ENCODE peak calls at places on chromosomes 3 and 15, in seven cellular contexts. One of them, this sample, is unnamed.
A peak's percentile ranks its signal among the peaks of the same experiment; 100 is the strongest.

GRCh38 chr3:15953841-15954240 is 156.1 kb upstream of the ANKRD28 start:
- DNase-seq in psoas muscle: no peak
- DNase-seq in upper lobe of right lung: no peak
- DNase-seq in bronchial epithelial cell: peak; percentile 77
- DNase-seq in endothelial cell: no peak
- DNase-seq in activated CD8-positive, alpha-beta T cell treated with anti-CD3 and anti-CD28 coated beads for 36 hours: no peak
- DNase-seq in CD4-positive, alpha-beta T cell: no peak
- DNase-seq in this sample: peak; percentile 65

GRCh38 chr3:127690823-127691452 is 18.2 kb downstream of the ABTB1 start:
- DNase-seq in bronchial epithelial cell: peak; percentile 55
- DNase-seq in activated CD8-positive, alpha-beta T cell treated with anti-CD3 and anti-CD28 coated beads for 36 hours: peak; percentile 23
- DNase-seq in CD4-positive, alpha-beta T cell: no peak
- DNase-seq in upper lobe of right lung: peak; percentile 69
- DNase-seq in endothelial cell: peak; percentile 68
- DNase-seq in psoas muscle: peak; percentile 61
- DNase-seq in this sample: peak; percentile 69

GRCh38 chr3:59885907-59886400 is 836.1 kb upstream of the CFAP20DC start:
- DNase-seq in CD4-positive, alpha-beta T cell: no peak
- DNase-seq in activated CD8-positive, alpha-beta T cell treated with anti-CD3 and anti-CD28 coated beads for 36 hours: no peak
- DNase-seq in psoas muscle: no peak
- DNase-seq in endothelial cell: no peak
- DNase-seq in upper lobe of right lung: no peak
- DNase-seq in bronchial epithelial cell: no peak
- DNase-seq in this sample: no peak

GRCh38 chr15:77069521-77070121 is 1.3 kb downstream of the TSPAN3 start:
- DNase-seq in activated CD8-positive, alpha-beta T cell treated with anti-CD3 and anti-CD28 coated beads for 36 hours: no peak
- DNase-seq in CD4-positive, alpha-beta T cell: no peak
- DNase-seq in upper lobe of right lung: peak; percentile 68
- DNase-seq in psoas muscle: no peak
- DNase-seq in bronchial epithelial cell: peak; percentile 22
- DNase-seq in endothelial cell: no peak
- DNase-seq in this sample: peak; percentile 42

GRCh38 chr15:66789029-66790025 is 87.3 kb downstream of the SMAD6 start:
- DNase-seq in bronchial epithelial cell: peak; percentile 33
- DNase-seq in activated CD8-positive, alpha-beta T cell treated with anti-CD3 and anti-CD28 coated beads for 36 hours: peak; percentile 23
- DNase-seq in endothelial cell: no peak
- DNase-seq in upper lobe of right lung: peak; percentile 70
- DNase-seq in CD4-positive, alpha-beta T cell: no peak
- DNase-seq in psoas muscle: no peak
- DNase-seq in this sample: peak; percentile 45

GRCh38 chr3:49411550-49411967 is 217 bp downstream of the RHOA start:
- DNase-seq in bronchial epithelial cell: no peak
- DNase-seq in psoas muscle: peak; percentile 78
- DNase-seq in endothelial cell: peak; percentile 55
- DNase-seq in activated CD8-positive, alpha-beta T cell treated with anti-CD3 and anti-CD28 coated beads for 36 hours: peak; percentile 61
- DNase-seq in upper lobe of right lung: peak; percentile 89
- DNase-seq in CD4-positive, alpha-beta T cell: peak; percentile 52
- DNase-seq in this sample: no peak

GRCh38 chr3:141769171-141769894 is 6.1 kb downstream of the GRK7 start:
- DNase-seq in endothelial cell: no peak
- DNase-seq in activated CD8-positive, alpha-beta T cell treated with anti-CD3 and anti-CD28 coated beads for 36 hours: no peak
- DNase-seq in CD4-positive, alpha-beta T cell: no peak
- DNase-seq in psoas muscle: no peak
- DNase-seq in upper lobe of right lung: no peak
- DNase-seq in bronchial epithelial cell: peak; percentile 16
- DNase-seq in this sample: no peak

GRCh38 chr3:127286571-127287140 is 1.2 kb downstream of the PRR20G start:
- DNase-seq in endothelial cell: no peak
- DNase-seq in upper lobe of right lung: no peak
- DNase-seq in psoas muscle: no peak
- DNase-seq in activated CD8-positive, alpha-beta T cell treated with anti-CD3 and anti-CD28 coated beads for 36 hours: no peak
- DNase-seq in CD4-positive, alpha-beta T cell: no peak
- DNase-seq in bronchial epithelial cell: peak; percentile 67
- DNase-seq in this sample: peak; percentile 59

GRCh38 chr3:158991146-158991705 is 189.4 kb downstream of the MFSD1 start:
- DNase-seq in CD4-positive, alpha-beta T cell: no peak
- DNase-seq in activated CD8-positive, alpha-beta T cell treated with anti-CD3 and anti-CD28 coated beads for 36 hours: no peak
- DNase-seq in endothelial cell: no peak
- DNase-seq in upper lobe of right lung: peak; percentile 65
- DNase-seq in bronchial epithelial cell: peak; percentile 55
- DNase-seq in psoas muscle: no peak
- DNase-seq in this sample: peak; percentile 21

GRCh38 chr3:113111308-113111707 is 100.0 kb upstream of the BOC start:
- DNase-seq in psoas muscle: no peak
- DNase-seq in endothelial cell: no peak
- DNase-seq in activated CD8-positive, alpha-beta T cell treated with anti-CD3 and anti-CD28 coated beads for 36 hours: peak; percentile 45
- DNase-seq in bronchial epithelial cell: no peak
- DNase-seq in CD4-positive, alpha-beta T cell: no peak
- DNase-seq in upper lobe of right lung: no peak
- DNase-seq in this sample: no peak

GRCh38 chr3:142224482-142225072 is 808 bp downstream of the GK5 start:
- DNase-seq in activated CD8-positive, alpha-beta T cell treated with anti-CD3 and anti-CD28 coated beads for 36 hours: no peak
- DNase-seq in endothelial cell: no peak
- DNase-seq in upper lobe of right lung: no peak
- DNase-seq in CD4-positive, alpha-beta T cell: no peak
- DNase-seq in psoas muscle: no peak
- DNase-seq in bronchial epithelial cell: peak; percentile 18
- DNase-seq in this sample: no peak

GRCh38 chr3:175246234-175246633 is 387.1 kb downstream of the NAALADL2 start:
- DNase-seq in activated CD8-positive, alpha-beta T cell treated with anti-CD3 and anti-CD28 coated beads for 36 hours: no peak
- DNase-seq in CD4-positive, alpha-beta T cell: no peak
- DNase-seq in psoas muscle: no peak
- DNase-seq in bronchial epithelial cell: no peak
- DNase-seq in upper lobe of right lung: no peak
- DNase-seq in endothelial cell: no peak
- DNase-seq in this sample: no peak

GRCh38 chr3:65343736-65344135 is 655.9 kb upstream of the ADAMTS9 start:
- DNase-seq in psoas muscle: no peak
- DNase-seq in CD4-positive, alpha-beta T cell: no peak
- DNase-seq in upper lobe of right lung: no peak
- DNase-seq in activated CD8-positive, alpha-beta T cell treated with anti-CD3 and anti-CD28 coated beads for 36 hours: no peak
- DNase-seq in bronchial epithelial cell: no peak
- DNase-seq in endothelial cell: no peak
- DNase-seq in this sample: no peak

GRCh38 chr15:71532994-71533393 is 277.4 kb upstream of the NR2E3 start:
- DNase-seq in endothelial cell: peak; percentile 21
- DNase-seq in bronchial epithelial cell: peak; percentile 55
- DNase-seq in upper lobe of right lung: no peak
- DNase-seq in activated CD8-positive, alpha-beta T cell treated with anti-CD3 and anti-CD28 coated beads for 36 hours: no peak
- DNase-seq in CD4-positive, alpha-beta T cell: no peak
- DNase-seq in psoas muscle: no peak
- DNase-seq in this sample: peak; percentile 74

GRCh38 chr15:56815247-56815646 is 81.9 kb upstream of the ZNF280D start:
- DNase-seq in CD4-positive, alpha-beta T cell: no peak
- DNase-seq in activated CD8-positive, alpha-beta T cell treated with anti-CD3 and anti-CD28 coated beads for 36 hours: peak; percentile 6
- DNase-seq in bronchial epithelial cell: no peak
- DNase-seq in endothelial cell: no peak
- DNase-seq in psoas muscle: no peak
- DNase-seq in upper lobe of right lung: no peak
- DNase-seq in this sample: peak; percentile 73

GRCh38 chr3:136818191-136818850 is 605 bp upstream of the SLC35G2 start:
- DNase-seq in upper lobe of right lung: no peak
- DNase-seq in psoas muscle: no peak
- DNase-seq in endothelial cell: peak; percentile 4
- DNase-seq in activated CD8-positive, alpha-beta T cell treated with anti-CD3 and anti-CD28 coated beads for 36 hours: peak; percentile 89
- DNase-seq in bronchial epithelial cell: peak; percentile 85
- DNase-seq in CD4-positive, alpha-beta T cell: no peak
- DNase-seq in this sample: peak; percentile 91

DNA sequence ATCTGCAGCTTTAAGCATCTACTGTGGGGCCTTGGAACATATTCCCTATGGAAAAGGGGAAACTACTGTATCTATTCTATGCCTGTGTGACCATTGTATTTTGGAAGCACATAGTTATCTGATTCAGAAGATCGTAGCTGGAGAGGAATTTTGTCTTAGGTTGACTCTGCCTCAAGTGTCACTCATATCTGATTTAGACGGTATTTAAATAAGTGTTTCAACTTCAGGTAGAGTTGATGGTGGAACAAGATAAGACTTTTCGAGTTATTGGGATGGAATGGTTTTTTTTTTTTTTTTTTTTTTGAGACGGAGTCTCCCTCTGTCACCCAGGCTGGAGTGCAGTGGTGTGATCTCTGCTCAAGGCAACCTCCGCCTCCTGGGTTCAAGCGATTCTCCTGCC is 8.9 kb upstream of the DENND6A start:
- DNase-seq in bronchial epithelial cell: no peak
- DNase-seq in psoas muscle: no peak
- DNase-seq in upper lobe of right lung: no peak
- DNase-seq in endothelial cell: no peak
- DNase-seq in activated CD8-positive, alpha-beta T cell treated with anti-CD3 and anti-CD28 coated beads for 36 hours: no peak
- DNase-seq in CD4-positive, alpha-beta T cell: no peak
- DNase-seq in this sample: no peak
- TF ChIP-seq CTCF in bronchial epithelial cell: no peak
- TF ChIP-seq CTCF in psoas muscle: no peak
- TF ChIP-seq CTCF in upper lobe of right lung: no peak
- TF ChIP-seq CTCF in endothelial cell: no peak
- TF ChIP-seq CTCF in activated CD8-positive, alpha-beta T cell treated with anti-CD3 and anti-CD28 coated beads for 36 hours: no peak
- TF ChIP-seq CTCF in CD4-positive, alpha-beta T cell: no peak
- TF ChIP-seq CTCF in this sample: no peak

DNA sequence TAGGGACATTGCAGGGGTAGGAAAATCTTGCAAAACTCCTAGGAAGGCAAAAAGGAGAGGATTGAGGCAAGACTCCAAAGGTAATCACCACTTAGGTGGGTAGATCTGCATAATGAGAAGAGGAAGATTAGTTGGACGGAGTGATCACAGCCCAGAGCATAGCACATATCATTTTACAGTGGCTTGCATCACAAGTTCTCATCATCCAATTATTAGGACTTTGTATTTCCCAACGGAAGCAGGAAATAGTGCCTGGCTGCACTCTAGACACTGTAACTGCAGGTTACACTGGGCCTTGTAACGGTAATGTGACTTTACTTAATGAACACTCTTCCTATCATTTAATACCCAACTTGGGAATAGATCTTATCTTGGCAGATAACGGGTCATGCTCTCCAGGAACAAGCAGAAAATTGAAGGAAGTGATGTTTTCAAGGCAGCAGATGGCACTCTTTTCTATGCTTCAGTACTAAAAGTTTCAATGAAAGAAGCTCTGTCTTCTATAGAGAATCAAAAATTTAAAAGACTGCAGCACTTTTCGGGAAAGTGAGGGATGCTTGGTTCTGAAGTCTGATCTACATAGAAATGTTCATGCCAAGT is 101.9 kb upstream of the KCNMB2 start:
- DNase-seq in upper lobe of right lung: no peak
- DNase-seq in endothelial cell: no peak
- DNase-seq in bronchial epithelial cell: no peak
- DNase-seq in CD4-positive, alpha-beta T cell: no peak
- DNase-seq in psoas muscle: no peak
- DNase-seq in activated CD8-positive, alpha-beta T cell treated with anti-CD3 and anti-CD28 coated beads for 36 hours: no peak
- DNase-seq in this sample: peak; percentile 19
- TF ChIP-seq CTCF in upper lobe of right lung: no peak
- TF ChIP-seq CTCF in endothelial cell: no peak
- TF ChIP-seq CTCF in bronchial epithelial cell: peak; percentile 16
- TF ChIP-seq CTCF in CD4-positive, alpha-beta T cell: no peak
- TF ChIP-seq CTCF in psoas muscle: peak; percentile 3
- TF ChIP-seq CTCF in activated CD8-positive, alpha-beta T cell treated with anti-CD3 and anti-CD28 coated beads for 36 hours: no peak
- TF ChIP-seq CTCF in this sample: peak; percentile 9

GRCh38 chr15:48334260-48334659 is 3.0 kb downstream of the DUT start:
- DNase-seq in endothelial cell: no peak
- DNase-seq in CD4-positive, alpha-beta T cell: no peak
- DNase-seq in psoas muscle: no peak
- DNase-seq in activated CD8-positive, alpha-beta T cell treated with anti-CD3 and anti-CD28 coated beads for 36 hours: no peak
- DNase-seq in bronchial epithelial cell: no peak
- DNase-seq in upper lobe of right lung: no peak
- DNase-seq in this sample: peak; percentile 60
- TF ChIP-seq CTCF in endothelial cell: no peak
- TF ChIP-seq CTCF in CD4-positive, alpha-beta T cell: no peak
- TF ChIP-seq CTCF in psoas muscle: no peak
- TF ChIP-seq CTCF in activated CD8-positive, alpha-beta T cell treated with anti-CD3 and anti-CD28 coated beads for 36 hours: no peak
- TF ChIP-seq CTCF in bronchial epithelial cell: no peak
- TF ChIP-seq CTCF in upper lobe of right lung: no peak
- TF ChIP-seq CTCF in this sample: no peak

DNA sequence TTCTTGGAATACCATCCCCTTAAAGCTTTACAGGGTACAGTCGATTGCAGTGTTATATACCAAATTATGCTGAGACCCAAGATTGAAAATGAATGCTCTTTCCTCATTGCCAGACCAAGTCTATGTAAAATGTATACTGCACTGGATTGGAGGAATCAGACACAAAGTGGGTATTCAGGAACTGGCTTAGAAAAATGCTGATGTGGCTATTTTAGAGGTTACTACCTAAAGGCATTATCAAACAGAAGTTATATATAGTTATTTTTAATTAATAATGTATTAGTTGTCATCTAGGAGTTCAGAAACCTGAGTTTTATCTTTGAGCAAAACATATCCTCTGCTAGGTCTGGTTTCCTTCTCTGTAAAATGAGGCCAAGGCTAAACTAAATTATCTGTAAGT is 3.6 kb upstream of the SPG21 start:
- DNase-seq in bronchial epithelial cell: no peak
- DNase-seq in endothelial cell: no peak
- DNase-seq in activated CD8-positive, alpha-beta T cell treated with anti-CD3 and anti-CD28 coated beads for 36 hours: no peak
- DNase-seq in CD4-positive, alpha-beta T cell: no peak
- DNase-seq in upper lobe of right lung: no peak
- DNase-seq in psoas muscle: no peak
- DNase-seq in this sample: no peak
- TF ChIP-seq CTCF in bronchial epithelial cell: no peak
- TF ChIP-seq CTCF in endothelial cell: no peak
- TF ChIP-seq CTCF in activated CD8-positive, alpha-beta T cell treated with anti-CD3 and anti-CD28 coated beads for 36 hours: no peak
- TF ChIP-seq CTCF in CD4-positive, alpha-beta T cell: no peak
- TF ChIP-seq CTCF in upper lobe of right lung: no peak
- TF ChIP-seq CTCF in psoas muscle: no peak
- TF ChIP-seq CTCF in this sample: no peak

DNA sequence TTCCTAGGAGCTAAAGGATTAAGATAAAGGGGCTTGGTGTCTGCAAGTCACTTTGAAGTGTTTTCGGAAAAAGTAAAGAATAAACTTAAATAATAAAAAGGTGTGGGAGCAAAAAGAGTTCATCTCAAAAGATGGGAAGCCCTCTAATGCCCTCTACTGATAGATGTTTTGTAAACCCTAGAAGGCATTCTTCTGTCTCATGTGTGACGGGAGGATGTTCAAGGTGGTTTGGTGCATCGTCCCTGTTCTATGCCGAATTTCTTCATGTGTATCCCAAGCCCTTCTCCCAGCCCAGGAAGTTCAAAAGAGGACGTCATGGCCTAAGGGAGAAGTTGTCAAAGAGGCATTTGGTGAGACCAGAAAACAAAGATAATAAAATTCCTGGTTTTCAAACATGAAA is 37.2 kb downstream of the CCK start:
- DNase-seq in endothelial cell: no peak
- DNase-seq in activated CD8-positive, alpha-beta T cell treated with anti-CD3 and anti-CD28 coated beads for 36 hours: no peak
- DNase-seq in upper lobe of right lung: no peak
- DNase-seq in psoas muscle: no peak
- DNase-seq in CD4-positive, alpha-beta T cell: no peak
- DNase-seq in bronchial epithelial cell: peak; percentile 37
- DNase-seq in this sample: peak; percentile 29
- TF ChIP-seq CTCF in endothelial cell: no peak
- TF ChIP-seq CTCF in activated CD8-positive, alpha-beta T cell treated with anti-CD3 and anti-CD28 coated beads for 36 hours: peak; percentile 40
- TF ChIP-seq CTCF in upper lobe of right lung: no peak
- TF ChIP-seq CTCF in psoas muscle: no peak
- TF ChIP-seq CTCF in CD4-positive, alpha-beta T cell: no peak
- TF ChIP-seq CTCF in bronchial epithelial cell: peak; percentile 34
- TF ChIP-seq CTCF in this sample: peak; percentile 23

GRCh38 chr15:63826513-63826912 is 7.2 kb downstream of the HERC1 start:
- DNase-seq in CD4-positive, alpha-beta T cell: no peak
- DNase-seq in psoas muscle: no peak
- DNase-seq in upper lobe of right lung: no peak
- DNase-seq in bronchial epithelial cell: peak; percentile 30
- DNase-seq in activated CD8-positive, alpha-beta T cell treated with anti-CD3 and anti-CD28 coated beads for 36 hours: peak; percentile 58
- DNase-seq in endothelial cell: no peak
- DNase-seq in this sample: peak; percentile 9
- TF ChIP-seq CTCF in CD4-positive, alpha-beta T cell: peak; percentile 62
- TF ChIP-seq CTCF in psoas muscle: peak; percentile 19
- TF ChIP-seq CTCF in upper lobe of right lung: peak; percentile 27
- TF ChIP-seq CTCF in bronchial epithelial cell: no peak
- TF ChIP-seq CTCF in activated CD8-positive, alpha-beta T cell treated with anti-CD3 and anti-CD28 coated beads for 36 hours: peak; percentile 11
- TF ChIP-seq CTCF in endothelial cell: no peak
- TF ChIP-seq CTCF in this sample: peak; percentile 5

GRCh38 chr15:70323111-70323851 is 225.6 kb upstream of the TLE3 start:
- DNase-seq in upper lobe of right lung: no peak
- DNase-seq in psoas muscle: peak; percentile 82
- DNase-seq in CD4-positive, alpha-beta T cell: no peak
- DNase-seq in activated CD8-positive, alpha-beta T cell treated with anti-CD3 and anti-CD28 coated beads for 36 hours: no peak
- DNase-seq in bronchial epithelial cell: no peak
- DNase-seq in endothelial cell: no peak
- DNase-seq in this sample: no peak
- TF ChIP-seq CTCF in upper lobe of right lung: no peak
- TF ChIP-seq CTCF in psoas muscle: no peak
- TF ChIP-seq CTCF in CD4-positive, alpha-beta T cell: no peak
- TF ChIP-seq CTCF in activated CD8-positive, alpha-beta T cell treated with anti-CD3 and anti-CD28 coated beads for 36 hours: no peak
- TF ChIP-seq CTCF in bronchial epithelial cell: no peak
- TF ChIP-seq CTCF in endothelial cell: no peak
- TF ChIP-seq CTCF in this sample: no peak